ENCODE peak calls at places on chromosomes 4 and X, in seven cellular contexts. W is EL; Y is activated CD8-positive, alpha-beta memory T cell treated with anti-CD3 and anti-CD28 coated beads for 48 hours; T is hepatocyte; V is NCI-H1048; K is GM10248; R is fibroblast of lung. E is an unnamed sample.
A peak's percentile ranks its signal among the peaks of the same experiment; 100 is the strongest.

GRCh38 chr4:142480244-142480643 is 365.9 kb downstream of the INPP4B start:
- DNase-seq in T (no peak), K (no peak), V (no peak), Y (no peak), W (peak; percentile 47), R (peak; percentile 73), E (no peak)

GRCh38 chr4:86848732-86849617 is at the start of gene SLC10A6:
- DNase-seq in R (no peak), T (no peak), K (no peak), V (no peak), W (no peak), Y (no peak), E (no peak)

GRCh38 chrX:45261005-45261404 is 60.3 kb upstream of the DIPK2B start:
- DNase-seq in R (no peak), W (no peak), Y (no peak), V (no peak), K (no peak), T (no peak), E (no peak)

GRCh38 chrX:52216541-52216940 is 31.9 kb downstream of the MAGED4 start:
- DNase-seq in T (no peak), R (no peak), W (no peak), V (no peak), K (no peak), Y (no peak), E (no peak)

GRCh38 chrX:71536285-71536684 is 3.4 kb downstream of the OGT start:
- DNase-seq in V (no peak), W (peak; percentile 2), Y (no peak), T (no peak), R (no peak), K (no peak), E (no peak)

GRCh38 chrX:16239211-16239610 is 71.9 kb downstream of the MAGEB17 start:
- DNase-seq in Y (no peak), R (peak; percentile 94), T (peak; percentile 58), K (no peak), W (peak; percentile 80), V (no peak), E (no peak)

GRCh38 chr4:58514299-58514698 is 1404.1 kb upstream of the IGFBP7 start:
- DNase-seq in T (no peak), K (no peak), V (no peak), R (no peak), Y (no peak), W (no peak), E (no peak)

GRCh38 chr4:128663325-128663724 is 146.2 kb upstream of the JADE1 start:
- DNase-seq in W (no peak), V (no peak), K (peak; percentile 40), R (no peak), T (no peak), Y (no peak), E (no peak)

GRCh38 chr4:129546531-129546930 is 450.6 kb downstream of the C4orf33 start:
- DNase-seq in T (no peak), V (no peak), Y (no peak), W (no peak), K (no peak), R (no peak), E (no peak)

GRCh38 chr4:102883278-102883677 is 14.5 kb downstream of the CISD2 start:
- DNase-seq in T (no peak), K (no peak), Y (no peak), W (no peak), V (no peak), R (no peak), E (no peak)

GRCh38 chr4:56048621-56049427 is 100.1 kb downstream of the CEP135 start:
- DNase-seq in K (peak; percentile 84), Y (peak; percentile 39), R (peak; percentile 62), T (peak; percentile 91), V (peak; percentile 37), W (peak; percentile 55), E (no peak)

GRCh38 chrX:54423161-54423888 is 16.9 kb upstream of the TSR2 start:
- DNase-seq in W (no peak), Y (no peak), K (peak; percentile 39), V (no peak), T (no peak), R (no peak), E (no peak)

GRCh38 chrX:63466690-63467089 is 115.6 kb upstream of the SPIN4 start:
- DNase-seq in W (no peak), K (no peak), R (no peak), V (no peak), T (no peak), Y (no peak), E (no peak)

GRCh38 chrX:69069086-69069445 is 96.2 kb downstream of the PJA1 start:
- DNase-seq in T (no peak), K (no peak), Y (no peak), V (no peak), W (no peak), R (no peak), E (no peak)

GRCh38 chrX:154013614-154014360 is 5.9 kb downstream of the IRAK1 start:
- DNase-seq in K (peak; percentile 67), W (peak; percentile 30), V (peak; percentile 12), R (no peak), T (peak; percentile 56), Y (no peak), E (no peak)

GRCh38 chr4:115361781-115362180 is 248.4 kb upstream of the NDST4 start:
- DNase-seq in K (no peak), W (no peak), R (peak; percentile 4), V (no peak), T (no peak), Y (no peak), E (no peak)

GRCh38 chrX:119728487-119728886 is 29.9 kb upstream of the SOWAHD start:
- DNase-seq in K (no peak), W (no peak), R (no peak), T (peak; percentile 16), V (no peak), Y (no peak), E (no peak)

GRCh38 chr4:76758290-76758882 is 139.6 kb downstream of the SOWAHB start:
- DNase-seq in Y (no peak), V (no peak), T (peak; percentile 65), W (peak; percentile 84), K (peak; percentile 44), R (peak; percentile 71), E (no peak)

GRCh38 chr4:74006009-74006476 is 7.6 kb upstream of the CXCL5 start:
- DNase-seq in T (no peak), R (peak; percentile 58), Y (no peak), W (peak; percentile 16), V (no peak), K (no peak), E (no peak)

GRCh38 chr4:123838426-123838825 is 441.8 kb downstream of the SPRY1 start:
- DNase-seq in W (peak; percentile 26), Y (no peak), V (no peak), R (no peak), K (no peak), T (no peak), E (no peak)

E was measured in activated T-helper 1 cell treated with anti-CD3 and anti-CD28 coated beads, Interleukin-2, amount 50 U/mL, for 16 hours.